ENCODE peak calls at places on chromosome 6, in eight cellular contexts. T is nephron progenitor cell; Y is frontal cortex; J is AG08396; F is NCI-H69; S is stimulated activated CD4-positive, alpha-beta T cell treated with anti-CD3 and anti-CD28 coated beads, Interleukin-4, amount 100 ng/mL, for 24 hours; Z is GM23248; N is pancreas. G is an unnamed sample.

GRCh38 chr6:41568585-41569384 is 22.6 kb downstream of the FOXP4 start:
- DNase-seq in T (no peak), S (no peak), F (peak; percentile 51), Y (no peak), N (no peak), J (peak; percentile 63), Z (no peak), G (no peak)

GRCh38 chr6:90369024-90369519 is 72.4 kb upstream of the BACH2 start:
- DNase-seq in J (peak; percentile 84), Y (peak; percentile 29), F (peak; percentile 3), Z (peak; percentile 98), T (no peak), S (peak; percentile 38), N (peak; percentile 51), G (peak; percentile 100)

GRCh38 chr6:167047554-167047953 is 48.4 kb downstream of the CEP43 start:
- DNase-seq in Z (no peak), F (no peak), N (no peak), Y (no peak), S (peak; percentile 65), J (no peak), T (no peak), G (no peak)

GRCh38 chr6:35343092-35343834 is 905 bp downstream of the PPARD start:
- DNase-seq in N (no peak), J (peak; percentile 39), Z (peak; percentile 34), S (no peak), T (no peak), Y (peak; percentile 37), F (no peak), G (peak; percentile 51)

GRCh38 chr6:35139924-35140524 is 1.1 kb downstream of the TCP11 start:
- DNase-seq in F (peak; percentile 83), J (peak; percentile 57), S (peak; percentile 29), Y (peak; percentile 60), Z (peak; percentile 74), N (peak; percentile 51), T (peak; percentile 60), G (peak; percentile 64)

GRCh38 chr6:56999049-56999448 is 44.1 kb downstream of the BEND6 start:
- DNase-seq in S (no peak), Z (no peak), N (no peak), T (no peak), Y (no peak), J (no peak), F (no peak), G (no peak)

GRCh38 chr6:8780653-8781052 is 345.3 kb upstream of the SLC35B3 start:
- DNase-seq in F (no peak), J (no peak), Z (no peak), S (no peak), N (no peak), T (no peak), Y (no peak), G (no peak)

GRCh38 chr6:137665342-137665741 is 171.1 kb upstream of the OLIG3 start:
- DNase-seq in Y (no peak), T (no peak), F (no peak), Z (no peak), J (no peak), N (no peak), S (no peak), G (no peak)

GRCh38 chr6:14322841-14323240 is 205.3 kb downstream of the CD83 start:
- DNase-seq in Z (no peak), J (no peak), F (no peak), S (no peak), Y (no peak), T (no peak), N (no peak), G (no peak)

GRCh38 chr6:148745926-148746325 is 904 bp upstream of the UST start:
- DNase-seq in J (no peak), T (no peak), N (no peak), Y (no peak), S (no peak), Z (peak; percentile 55), F (no peak), G (peak; percentile 55)

GRCh38 chr6:7825986-7826385 is 84.6 kb downstream of the TXNDC5 start:
- DNase-seq in S (no peak), N (no peak), J (no peak), T (no peak), F (no peak), Z (no peak), Y (no peak), G (no peak)

GRCh38 chr6:19803331-19804330 is 33.5 kb upstream of the ID4 start:
- DNase-seq in S (no peak), F (peak; percentile 73), N (no peak), Z (peak; percentile 57), Y (no peak), T (no peak), J (no peak), G (no peak)

GRCh38 chr6:3885262-3886036 is 36.3 kb downstream of the FAM50B start:
- DNase-seq in S (no peak), J (no peak), Y (no peak), Z (peak; percentile 33), F (peak; percentile 11), N (peak; percentile 53), T (no peak), G (peak; percentile 34)

GRCh38 chr6:34465551-34466241 is at the start of gene PACSIN1:
- DNase-seq in T (peak; percentile 62), F (peak; percentile 89), S (no peak), N (no peak), Y (peak; percentile 60), J (peak; percentile 56), Z (peak; percentile 27), G (no peak)

GRCh38 chr6:159577564-159577963 is 115.5 kb downstream of the SOD2 start:
- DNase-seq in Z (no peak), J (no peak), Y (no peak), N (no peak), T (no peak), F (no peak), S (no peak), G (peak; percentile 65)

GRCh38 chr6:112939543-112939942 is 592.4 kb downstream of the RFPL4B start:
- DNase-seq in T (no peak), J (no peak), F (peak; percentile 86), Y (no peak), S (no peak), N (peak; percentile 14), Z (no peak), G (peak; percentile 52)

GRCh38 chr6:31138982-31139381 is at the start of gene PSORS1C2:
- DNase-seq in T (no peak), N (no peak), Z (no peak), J (no peak), Y (no peak), S (no peak), F (no peak), G (no peak)

GRCh38 chr6:145277358-145278097 is 457.8 kb downstream of the EPM2A start:
- DNase-seq in T (no peak), J (no peak), S (no peak), Y (no peak), N (no peak), Z (no peak), F (peak; percentile 64), G (no peak)

GRCh38 chr6:169489642-169490408 is 212.0 kb downstream of the WDR27 start:
- DNase-seq in J (no peak), F (no peak), Y (no peak), Z (peak; percentile 42), S (no peak), T (no peak), N (no peak), G (no peak)

GRCh38 chr6:3805448-3806123 is 43.6 kb upstream of the FAM50B start:
- DNase-seq in N (no peak), S (no peak), F (no peak), J (no peak), T (no peak), Y (no peak), Z (peak; percentile 65), G (no peak)

GRCh38 chr6:159838020-159838744 is 38.1 kb downstream of the PNLDC1 start:
- DNase-seq in S (no peak), F (no peak), T (no peak), Y (no peak), J (no peak), Z (no peak), N (no peak), G (no peak)

GRCh38 chr6:135251416-135251815 is 70.3 kb downstream of the MYB start:
- DNase-seq in S (no peak), Z (no peak), Y (no peak), J (no peak), F (peak; percentile 81), T (no peak), N (no peak), G (no peak)

GRCh38 chr6:75689576-75689975 is 59.5 kb upstream of the MYO6 start:
- DNase-seq in N (no peak), Y (no peak), J (no peak), F (no peak), S (no peak), T (no peak), Z (no peak), G (no peak)

G was measured in RPMI7951.